ENCODE peak calls at places on chromosomes 6 and 20, in five cellular contexts. One of them, this sample, is unnamed.
A peak's percentile ranks its signal among the peaks of the same experiment; 100 is the strongest.

GRCh38 chr6:3711776-3712175 is 39.7 kb downstream of the PXDC1 start:
- DNase-seq in caudate nucleus: no peak
- DNase-seq in tibial artery: no peak
- DNase-seq in choroid plexus epithelial cell: no peak
- DNase-seq in M059J: no peak
- DNase-seq in this sample: no peak

GRCh38 chr20:46683939-46684750 is 5.1 kb downstream of the TP53RK start:
- DNase-seq in caudate nucleus: no peak
- DNase-seq in tibial artery: peak; percentile 70
- DNase-seq in choroid plexus epithelial cell: peak; percentile 87
- DNase-seq in M059J: no peak
- DNase-seq in this sample: no peak

GRCh38 chr6:130981409-130981808 is 81.6 kb downstream of the EPB41L2 start:
- DNase-seq in caudate nucleus: no peak
- DNase-seq in tibial artery: no peak
- DNase-seq in choroid plexus epithelial cell: peak; percentile 80
- DNase-seq in M059J: no peak
- DNase-seq in this sample: no peak

GRCh38 chr20:21719592-21720214 is 14.2 kb downstream of the PAX1 start:
- DNase-seq in caudate nucleus: peak; percentile 50
- DNase-seq in tibial artery: no peak
- DNase-seq in choroid plexus epithelial cell: peak; percentile 82
- DNase-seq in M059J: peak; percentile 57
- DNase-seq in this sample: peak; percentile 79

GRCh38 chr6:21856096-21856825 is 262.7 kb downstream of the SOX4 start:
- DNase-seq in caudate nucleus: no peak
- DNase-seq in tibial artery: no peak
- DNase-seq in choroid plexus epithelial cell: peak; percentile 65
- DNase-seq in M059J: peak; percentile 95
- DNase-seq in this sample: peak; percentile 45

GRCh38 chr6:154229796-154230195 is 126.8 kb downstream of the IPCEF1 start:
- DNase-seq in caudate nucleus: no peak
- DNase-seq in tibial artery: no peak
- DNase-seq in choroid plexus epithelial cell: no peak
- DNase-seq in M059J: no peak
- DNase-seq in this sample: no peak

GRCh38 chr6:107545761-107546160 is 55.8 kb downstream of the SOBP start:
- DNase-seq in caudate nucleus: no peak
- DNase-seq in tibial artery: no peak
- DNase-seq in choroid plexus epithelial cell: no peak
- DNase-seq in M059J: no peak
- DNase-seq in this sample: no peak

GRCh38 chr6:138255443-138255842 is 37.2 kb upstream of the PBOV1 start:
- DNase-seq in caudate nucleus: no peak
- DNase-seq in tibial artery: no peak
- DNase-seq in choroid plexus epithelial cell: no peak
- DNase-seq in M059J: no peak
- DNase-seq in this sample: no peak

GRCh38 chr20:41329435-41330342 is 10.9 kb upstream of the LPIN3 start:
- DNase-seq in caudate nucleus: no peak
- DNase-seq in tibial artery: peak; percentile 94
- DNase-seq in choroid plexus epithelial cell: peak; percentile 95
- DNase-seq in M059J: peak; percentile 100
- DNase-seq in this sample: peak; percentile 96

GRCh38 chr6:23633986-23634385 is 492.0 kb upstream of the NRSN1 start:
- DNase-seq in caudate nucleus: peak; percentile 39
- DNase-seq in tibial artery: no peak
- DNase-seq in choroid plexus epithelial cell: no peak
- DNase-seq in M059J: no peak
- DNase-seq in this sample: no peak

GRCh38 chr6:75693534-75693933 is 55.5 kb upstream of the MYO6 start:
- DNase-seq in caudate nucleus: no peak
- DNase-seq in tibial artery: no peak
- DNase-seq in choroid plexus epithelial cell: peak; percentile 90
- DNase-seq in M059J: no peak
- DNase-seq in this sample: peak; percentile 17

GRCh38 chr20:50645253-50646068 is 45.9 kb downstream of the RIPOR3 start:
- DNase-seq in caudate nucleus: no peak
- DNase-seq in tibial artery: peak; percentile 81
- DNase-seq in choroid plexus epithelial cell: peak; percentile 100
- DNase-seq in M059J: peak; percentile 100
- DNase-seq in this sample: peak; percentile 90

GRCh38 chr6:23002044-23002619 is 432.8 kb downstream of the HDGFL1 start:
- DNase-seq in caudate nucleus: no peak
- DNase-seq in tibial artery: no peak
- DNase-seq in choroid plexus epithelial cell: peak; percentile 19
- DNase-seq in M059J: no peak
- DNase-seq in this sample: no peak

This sample was measured in dermis blood vessel endothelial cell.